ENCODE peak calls at places on chromosomes 5 and 9, in seven cellular contexts. E is HepG2, S is K562, O is sigmoid colon, H is astrocyte of the spinal cord, V is adipocyte, J is fibroblast of lung. X is an unnamed sample.
A peak's percentile ranks its signal among the peaks of the same experiment; 100 is the strongest.

GRCh38 chr5:1808466-1808865 is 7.3 kb downstream of the NDUFS6 start:
- DNase-seq in E (no peak), S (no peak), O (no peak), H (peak; percentile 78), V (peak; percentile 35), J (peak; percentile 82), X (no peak)

GRCh38 chr5:54360089-54360488 is 49.7 kb upstream of the ARL15 start:
- DNase-seq in E (no peak), S (no peak), O (no peak), H (peak; percentile 22), V (peak; percentile 56), J (peak; percentile 85), X (no peak)

GRCh38 chr5:167987490-167988270 is 303.8 kb upstream of the WWC1 start:
- DNase-seq in E (no peak), S (no peak), O (no peak), H (no peak), V (no peak), J (no peak), X (no peak)

GRCh38 chr9:137268538-137269201 is 8.9 kb upstream of the TOR4A start:
- DNase-seq in E (no peak), S (peak; percentile 64), O (no peak), H (no peak), V (no peak), J (no peak), X (no peak)

GRCh38 chr5:177067491-177067890 is 19.2 kb upstream of the FGFR4 start:
- DNase-seq in E (no peak), S (no peak), O (no peak), H (no peak), V (no peak), J (no peak), X (no peak)

GRCh38 chr5:150068472-150068871 is 17.9 kb downstream of the CSF1R start:
- DNase-seq in E (no peak), S (no peak), O (peak; percentile 53), H (no peak), V (no peak), J (no peak), X (no peak)

GRCh38 chr9:76323481-76323880 is 70.7 kb downstream of the RFK start:
- DNase-seq in E (no peak), S (no peak), O (no peak), H (no peak), V (no peak), J (no peak), X (no peak)

GRCh38 chr5:57445715-57446037 is 36.9 kb downstream of the ACTBL2 start:
- DNase-seq in E (no peak), S (no peak), O (no peak), H (no peak), V (no peak), J (peak; percentile 43), X (no peak)

GRCh38 chr9:105713260-105713938 is 19.1 kb downstream of the TMEM38B start:
- DNase-seq in E (no peak), S (no peak), O (no peak), H (no peak), V (no peak), J (no peak), X (no peak)

GRCh38 chr5:66967826-66968262 is 228.8 kb downstream of the CD180 start:
- DNase-seq in E (no peak), S (no peak), O (no peak), H (no peak), V (no peak), J (peak; percentile 78), X (no peak)

GRCh38 chr5:35780236-35780635 is 76.5 kb upstream of the IL7R start:
- DNase-seq in E (no peak), S (no peak), O (no peak), H (no peak), V (no peak), J (no peak), X (no peak)

GRCh38 chr5:176573564-176574296 is 24.6 kb downstream of the CDHR2 start:
- DNase-seq in E (peak; percentile 38), S (peak; percentile 87), O (peak; percentile 73), H (peak; percentile 36), V (peak; percentile 80), J (peak; percentile 26), X (no peak)

GRCh38 chr5:38853753-38854470 is 8.1 kb downstream of the OSMR start:
- DNase-seq in E (no peak), S (no peak), O (no peak), H (peak; percentile 86), V (peak; percentile 86), J (peak; percentile 97), X (peak; percentile 80)

GRCh38 chr9:121285835-121286687 is 18.1 kb downstream of the GSN start:
- DNase-seq in E (no peak), S (peak; percentile 37), O (peak; percentile 93), H (peak; percentile 67), V (peak; percentile 80), J (peak; percentile 65), X (no peak)

GRCh38 chr9:98455957-98456621 is 200.6 kb upstream of the TBC1D2 start:
- DNase-seq in E (no peak), S (no peak), O (no peak), H (peak; percentile 39), V (peak; percentile 71), J (peak; percentile 86), X (no peak)

GRCh38 chr9:138074516-138074915 is 196.9 kb downstream of the CACNA1B start:
- DNase-seq in E (no peak), S (no peak), O (no peak), H (no peak), V (no peak), J (no peak), X (no peak)

GRCh38 chr9:117080996-117081395 is 333.9 kb downstream of the ASTN2 start:
- DNase-seq in E (no peak), S (no peak), O (no peak), H (no peak), V (no peak), J (no peak), X (no peak)

GRCh38 chr5:57442080-57442839 is 40.4 kb downstream of the ACTBL2 start:
- DNase-seq in E (no peak), S (peak; percentile 13), O (peak; percentile 79), H (peak; percentile 97), V (peak; percentile 79), J (peak; percentile 97), X (peak; percentile 80)

GRCh38 chr5:118327389-118327788 is 661.0 kb downstream of the DTWD2 start:
- DNase-seq in E (no peak), S (no peak), O (no peak), H (no peak), V (no peak), J (no peak), X (no peak)

GRCh38 chr5:135114759-135115158 is 80.7 kb upstream of the PITX1 start:
- DNase-seq in E (no peak), S (no peak), O (no peak), H (no peak), V (no peak), J (no peak), X (no peak)

GRCh38 chr5:57311921-57312320 is 138.1 kb downstream of the GPBP1 start:
- DNase-seq in E (peak; percentile 55), S (no peak), O (no peak), H (no peak), V (no peak), J (no peak), X (no peak)

GRCh38 chr5:83913593-83913992 is 192.9 kb upstream of the HAPLN1 start:
- DNase-seq in E (no peak), S (no peak), O (no peak), H (no peak), V (no peak), J (no peak), X (no peak)

GRCh38 chr5:83917261-83917908 is 196.7 kb upstream of the HAPLN1 start:
- DNase-seq in E (no peak), S (no peak), O (no peak), H (no peak), V (no peak), J (no peak), X (no peak)

GRCh38 chr5:83911367-83911919 is 190.8 kb upstream of the HAPLN1 start:
- DNase-seq in E (no peak), S (no peak), O (no peak), H (no peak), V (no peak), J (no peak), X (no peak)

GRCh38 chr5:83914199-83914598 is 193.5 kb upstream of the HAPLN1 start:
- DNase-seq in E (no peak), S (no peak), O (no peak), H (peak; percentile 47), V (no peak), J (peak; percentile 75), X (no peak)

DNA sequence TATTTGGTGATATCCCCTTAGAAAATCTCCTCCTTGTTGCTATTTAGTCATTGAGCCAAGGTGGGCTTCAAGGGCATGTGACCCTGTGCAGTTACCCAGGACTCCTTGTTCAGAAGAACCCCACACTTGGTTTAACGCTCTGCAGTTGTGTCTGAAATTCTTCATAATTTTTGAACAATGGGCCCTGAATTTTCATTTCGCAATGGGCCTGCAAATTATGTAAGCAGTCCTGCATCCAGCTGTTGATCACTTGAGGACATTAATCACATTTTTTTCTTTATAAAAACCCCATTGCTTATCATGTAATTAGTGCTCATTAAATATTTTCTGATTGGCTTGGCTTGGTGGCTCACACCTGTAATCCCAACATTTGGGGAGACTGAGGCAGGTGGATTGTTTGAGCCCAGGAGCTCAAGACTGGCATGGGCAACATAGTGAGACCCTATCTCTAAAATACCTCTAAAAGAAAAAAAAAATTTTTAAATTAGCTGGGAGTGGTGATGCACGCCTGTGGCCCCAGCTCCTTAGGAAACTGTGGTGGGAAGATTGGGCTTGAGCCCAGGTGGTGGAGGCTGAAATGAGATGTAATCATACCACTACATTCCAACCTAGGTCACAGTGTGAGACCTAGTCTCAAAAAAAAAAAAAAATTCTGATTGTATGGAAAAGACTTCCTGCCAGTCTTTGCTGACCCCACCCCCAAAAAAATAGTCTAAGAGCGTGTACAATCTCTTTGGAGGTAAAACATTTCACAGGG is 194.2 kb upstream of the HAPLN1 start:
- DNase-seq in E (no peak), S (no peak), O (no peak), H (peak; percentile 75), V (no peak), J (peak; percentile 88), X (no peak)
- H3K4me3 ChIP-seq in E (no peak overlapping the region), S (no peak overlapping the region), O (no peak overlapping the region), H (no peak overlapping the region), V (no peak overlapping the region), J (no peak overlapping the region), X (no peak overlapping the region)

GRCh38 chr9:69820955-69821788 is 555 bp downstream of the CFAP95 start:
- DNase-seq in E (no peak), S (no peak), O (no peak), H (no peak), V (no peak), J (no peak), X (no peak)
- H3K4me3 ChIP-seq in E (no peak overlapping the region), S (peak overlapping the region; percentile 28), O (no peak overlapping the region), H (peak overlapping the region; percentile 17), V (peak overlapping the region; percentile 24), J (peak overlapping the region; percentile 19), X (no peak overlapping the region)

GRCh38 chr9:20619492-20619860 is 2.8 kb downstream of the MLLT3 start:
- DNase-seq in E (no peak), S (no peak), O (no peak), H (no peak), V (no peak), J (no peak), X (no peak)
- H3K4me3 ChIP-seq in E (no peak overlapping the region), S (no peak overlapping the region), O (peak overlapping the region; percentile 91), H (peak overlapping the region; percentile 91), V (peak overlapping the region; percentile 98), J (peak overlapping the region; percentile 97), X (peak overlapping the region; percentile 77)

DNA sequence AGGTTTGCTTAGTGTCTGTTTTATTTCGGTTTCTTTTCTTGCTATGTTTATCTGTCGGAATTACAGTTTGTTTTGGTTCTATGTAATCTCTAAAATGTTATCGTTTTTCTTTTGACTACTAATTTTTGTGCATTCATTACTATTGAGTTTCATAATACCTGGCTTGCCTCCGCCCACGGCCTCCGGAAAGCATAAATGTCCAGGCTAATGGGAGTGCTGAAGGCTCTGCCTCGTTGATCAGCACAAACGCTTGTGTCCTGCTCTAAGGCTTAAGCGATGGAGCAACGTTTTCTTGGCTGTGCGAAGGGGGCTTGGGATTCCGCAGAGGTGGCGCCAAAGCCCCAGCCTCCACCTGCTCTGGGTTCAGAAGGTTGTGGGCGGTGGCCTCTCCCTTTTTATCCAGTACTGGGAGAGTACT is 19.8 kb downstream of the ANXA2R start:
- DNase-seq in E (peak; percentile 23), S (no peak), O (no peak), H (no peak), V (peak; percentile 74), J (peak; percentile 70), X (no peak)
- H3K4me3 ChIP-seq in E (peak overlapping the region; percentile 82), S (no peak overlapping the region), O (peak overlapping the region; percentile 40), H (peak overlapping the region; percentile 63), V (peak overlapping the region; percentile 94), J (peak overlapping the region; percentile 80), X (peak overlapping the region; percentile 33)